ENCODE peak calls at places on chromosomes 3 and 15, in six cellular contexts. R, K, U, I, P and W are unnamed samples.

GRCh38 chr3:116256843-116257485 is 188.3 kb downstream of the LSAMP start:
- DNase-seq in I (no peak), P (no peak), K (no peak), R (no peak), U (no peak), W (no peak)

GRCh38 chr3:159416854-159417253 is 571.8 kb upstream of the IL12A start:
- DNase-seq in R (no peak), U (no peak), P (no peak), K (no peak), I (no peak), W (no peak)

GRCh38 chr3:170699158-170700053 is 113.5 kb upstream of the SLC7A14 start:
- DNase-seq in U (peak; percentile 60), K (peak; percentile 32), P (peak; percentile 60), I (no peak), R (no peak), W (no peak)

GRCh38 chr15:39393575-39394335 is 187.1 kb upstream of the THBS1 start:
- DNase-seq in P (no peak), K (no peak), I (no peak), U (no peak), R (no peak), W (no peak)

GRCh38 chr3:182465301-182466185 is 327.8 kb upstream of the ATP11B start:
- DNase-seq in I (no peak), U (no peak), R (no peak), P (no peak), K (no peak), W (no peak)

GRCh38 chr3:24196526-24196925 is 251.4 kb downstream of the NR1D2 start:
- DNase-seq in K (no peak), I (no peak), P (no peak), R (no peak), U (no peak), W (no peak)

GRCh38 chr3:127358641-127359040 is 70.8 kb upstream of the PRR20G start:
- DNase-seq in I (no peak), R (no peak), P (no peak), U (no peak), K (no peak), W (peak; percentile 60)

GRCh38 chr3:108006077-108006675 is 84.7 kb downstream of the CD47 start:
- DNase-seq in I (no peak), U (no peak), R (no peak), P (no peak), K (no peak), W (no peak)

GRCh38 chr3:188194327-188194726 is 40.4 kb downstream of the LPP start:
- DNase-seq in I (no peak), U (no peak), K (no peak), P (no peak), R (no peak), W (no peak)

GRCh38 chr3:172770382-172770781 is 19.9 kb downstream of the ECT2 start:
- DNase-seq in U (no peak), P (no peak), I (no peak), K (no peak), R (no peak), W (no peak)

GRCh38 chr3:25661694-25662455 is 2.8 kb downstream of the TOP2B start:
- DNase-seq in K (no peak), I (no peak), P (no peak), R (no peak), U (no peak), W (no peak)

GRCh38 chr15:62607643-62608042 is 434.9 kb upstream of the TPM1 start:
- DNase-seq in U (no peak), K (no peak), I (no peak), R (no peak), P (no peak), W (no peak)

GRCh38 chr3:44132061-44132460 is 109.6 kb upstream of the TOPAZ1 start:
- DNase-seq in K (no peak), P (no peak), I (no peak), U (no peak), R (no peak), W (no peak)

GRCh38 chr3:52354676-52355075 is 38.6 kb downstream of the DNAH1 start:
- DNase-seq in P (no peak), I (no peak), R (no peak), K (no peak), U (no peak), W (no peak)

GRCh38 chr3:151044706-151045105 is 40.8 kb upstream of the MED12L start:
- DNase-seq in P (no peak), I (no peak), K (no peak), U (no peak), R (no peak), W (no peak)

GRCh38 chr15:52336530-52336929 is 40.9 kb upstream of the MYO5C start:
- DNase-seq in K (no peak), I (no peak), R (no peak), U (no peak), P (no peak), W (no peak)

GRCh38 chr3:69445498-69445897 is 59.6 kb upstream of the FRMD4B start:
- DNase-seq in R (no peak), K (no peak), I (no peak), P (no peak), U (no peak), W (no peak)

GRCh38 chr3:193984378-193984777 is 151.6 kb upstream of the HES1 start:
- DNase-seq in K (no peak), P (no peak), U (peak; percentile 33), R (no peak), I (no peak), W (no peak)

GRCh38 chr3:118501152-118501551 is 533.5 kb downstream of the IGSF11 start:
- DNase-seq in I (peak; percentile 34), P (no peak), U (no peak), K (peak; percentile 51), R (no peak), W (no peak)

GRCh38 chr15:42461261-42461660 is 29.7 kb downstream of the ZNF106 start:
- DNase-seq in U (no peak), R (no peak), P (no peak), K (no peak), I (no peak), W (no peak)

GRCh38 chr3:72560857-72561675 is 287.2 kb downstream of the SHQ1 start:
- DNase-seq in U (no peak), K (no peak), I (no peak), R (no peak), P (no peak), W (no peak)

GRCh38 chr15:99324082-99324620 is 72.9 kb downstream of the LRRC28 start:
- DNase-seq in P (no peak), U (no peak), R (peak; percentile 43), K (no peak), I (no peak), W (no peak)

GRCh38 chr3:194439915-194440550 is 41.0 kb upstream of the GP5 start:
- DNase-seq in I (no peak), R (no peak), K (no peak), P (no peak), U (no peak), W (no peak)

GRCh38 chr3:61663728-61664492 is 102.5 kb downstream of the PTPRG start:
- DNase-seq in K (no peak), R (no peak), U (no peak), I (peak; percentile 31), P (no peak), W (peak; percentile 86)

GRCh38 chr3:49523756-49524747 is 30.2 kb upstream of the BSN start:
- DNase-seq in U (no peak), R (no peak), K (no peak), I (no peak), P (no peak), W (no peak)

GRCh38 chr3:111861396-111861795 is 2.3 kb downstream of the PHLDB2 start:
- DNase-seq in P (no peak), U (no peak), I (no peak), K (no peak), R (no peak), W (no peak)

GRCh38 chr3:105828703-105829102 is 40.1 kb downstream of the CBLB start:
- DNase-seq in R (peak; percentile 39), K (no peak), P (no peak), U (no peak), I (no peak), W (no peak)

GRCh38 chr3:105827101-105827634 is 41.6 kb downstream of the CBLB start:
- DNase-seq in P (no peak), I (no peak), U (no peak), R (no peak), K (no peak), W (no peak)

GRCh38 chr3:105829229-105829628 is 39.6 kb downstream of the CBLB start:
- DNase-seq in P (no peak), I (no peak), U (no peak), R (no peak), K (no peak), W (no peak)

GRCh38 chr3:105829879-105830622 is 38.8 kb downstream of the CBLB start:
- DNase-seq in U (no peak), I (no peak), R (no peak), K (no peak), P (no peak), W (no peak)

DNA sequence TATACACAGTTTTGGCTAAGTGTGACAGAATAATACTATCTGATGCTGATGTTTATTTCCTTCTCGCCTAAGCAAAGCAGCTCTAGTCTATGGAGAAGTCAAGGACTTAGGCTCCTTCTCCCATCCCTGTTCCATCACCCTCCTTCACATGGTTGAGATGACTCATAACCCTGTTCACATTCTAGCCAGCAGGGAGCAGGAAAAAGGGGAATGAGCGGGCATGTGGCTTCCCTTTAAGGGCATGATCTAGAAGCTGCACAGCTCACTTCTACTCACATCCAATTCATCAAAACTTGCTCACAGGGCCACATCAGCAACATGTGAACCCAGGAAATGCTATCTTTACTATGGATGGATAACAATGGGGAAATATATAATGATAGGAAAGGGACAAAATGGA is 40.9 kb downstream of the CBLB start:
- DNase-seq in U (peak; percentile 35), R (no peak), K (peak; percentile 51), I (no peak), P (peak; percentile 69), W (no peak)
- TF ChIP-seq CTCF in U (peak; percentile 35), R (no peak), K (peak; percentile 86), I (no peak), P (peak; percentile 35), W (peak; percentile 54)

DNA sequence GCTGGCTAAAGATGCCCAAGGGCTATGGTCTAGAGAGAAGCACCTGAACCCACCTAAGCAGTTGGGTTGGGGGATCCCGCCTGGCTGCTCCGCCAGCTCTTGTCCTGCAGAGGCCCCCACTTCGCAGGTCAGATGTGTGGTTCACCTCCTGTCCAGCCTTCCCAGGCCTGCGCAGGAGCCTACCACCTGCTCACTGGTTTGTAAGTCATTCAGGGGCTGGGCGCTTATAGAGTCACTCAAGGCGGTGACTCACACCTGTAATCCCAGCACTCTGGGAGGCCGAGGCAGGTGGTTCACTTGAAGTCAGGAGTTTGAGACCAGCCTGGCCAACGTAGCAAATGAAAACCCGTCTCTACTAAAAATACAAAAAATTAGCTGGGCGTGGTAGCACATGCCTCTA is 3.9 kb upstream of the FURIN start:
- DNase-seq in P (no peak), R (no peak), I (no peak), K (no peak), U (no peak), W (no peak)
- TF ChIP-seq CTCF in P (no peak), R (no peak), I (no peak), K (no peak), U (no peak), W (no peak)

GRCh38 chr15:74520407-74520806 is 20.6 kb upstream of the ARID3B start:
- DNase-seq in R (no peak), I (no peak), P (no peak), K (no peak), U (no peak), W (no peak)
- TF ChIP-seq CTCF in R (no peak), I (no peak), P (no peak), K (no peak), U (no peak), W (no peak)

GRCh38 chr3:58566398-58567250 is 10.6 kb downstream of the FAM107A start:
- DNase-seq in K (no peak), P (peak; percentile 40), I (no peak), R (no peak), U (no peak), W (no peak)
- TF ChIP-seq CTCF in K (no peak), P (no peak), I (no peak), R (no peak), U (no peak), W (no peak)